ENCODE peak calls at places on chromosomes 3 and 15, in nine cellular contexts. D is CD8-positive, alpha-beta memory T cell; E is CD4-positive, CD25-positive, alpha-beta regulatory T cell; F is A549; I is pancreas; G is ovary; O is IMR-90; S is psoas muscle; V is uterus. P is an unnamed sample. For H3K4me1, the result is how much of the 10 kb centered on the place peaks cover.

GRCh38 chr3:29759021-29759359 is 478.1 kb downstream of the RBMS3 start:
- DNase-seq in O (peak), I (no peak), F (no peak), V (peak), E (no peak), G (no peak), S (no peak), D (no peak), P (no peak)

GRCh38 chr3:70970952-70971351 is 612.6 kb downstream of the FOXP1 start:
- DNase-seq in G (no peak), I (no peak), F (no peak), S (no peak), E (no peak), D (no peak), V (no peak), O (no peak), P (no peak)

GRCh38 chr3:126982125-126982521 is 792 bp upstream of the PLXNA1 start:
- DNase-seq in S (no peak), F (no peak), V (no peak), O (peak), E (no peak), G (no peak), D (peak), I (no peak), P (no peak)

GRCh38 chr3:135927170-135927569 is 38.4 kb upstream of the PPP2R3A start:
- DNase-seq in V (no peak), I (no peak), E (no peak), D (no peak), G (no peak), F (no peak), S (no peak), O (peak), P (no peak)

GRCh38 chr3:161913786-161914389 is 417.3 kb downstream of the OTOL1 start:
- DNase-seq in F (peak), S (no peak), D (no peak), G (no peak), E (no peak), I (no peak), V (no peak), O (peak), P (no peak)

GRCh38 chr15:64400583-64400982 is 12.9 kb downstream of the TRIP4 start:
- DNase-seq in V (no peak), E (no peak), G (no peak), I (no peak), S (no peak), O (no peak), F (no peak), D (no peak), P (no peak)

GRCh38 chr3:21138085-21138484 is 612.9 kb downstream of the ZNF385D start:
- DNase-seq in V (no peak), G (no peak), I (no peak), S (no peak), F (no peak), D (no peak), E (no peak), O (no peak), P (no peak)

GRCh38 chr3:101809178-101810022 is 30.4 kb downstream of the NXPE3 start:
- DNase-seq in S (no peak), D (peak), E (peak), F (peak), V (no peak), O (peak), I (no peak), G (peak), P (no peak)

GRCh38 chr15:83396071-83396470 is 51.1 kb upstream of the SH3GL3 start:
- DNase-seq in I (no peak), F (no peak), E (no peak), O (no peak), S (no peak), V (no peak), G (no peak), D (no peak), P (no peak)

GRCh38 chr3:110420158-110420641 is 651.4 kb upstream of the NECTIN3 start:
- DNase-seq in O (peak), S (no peak), G (no peak), F (peak), V (no peak), E (no peak), I (no peak), D (no peak), P (no peak)

GRCh38 chr3:127274200-127274599 is 13.6 kb downstream of the PRR20G start:
- DNase-seq in F (no peak), S (no peak), G (no peak), D (no peak), E (no peak), V (no peak), I (no peak), O (no peak), P (no peak)

GRCh38 chr3:101017048-101017447 is 23.8 kb upstream of the ABI3BP start:
- DNase-seq in I (no peak), V (no peak), G (no peak), E (no peak), D (no peak), S (no peak), O (peak), F (no peak), P (no peak)

GRCh38 chr3:126753191-126754160 is 49.4 kb downstream of the CHCHD6 start:
- DNase-seq in D (no peak), I (no peak), G (no peak), V (no peak), S (no peak), F (no peak), E (no peak), O (peak), P (no peak)

GRCh38 chr15:70053703-70054229 is 44.0 kb downstream of the TLE3 start:
- DNase-seq in S (no peak), D (no peak), F (no peak), I (no peak), E (no peak), V (no peak), G (no peak), O (no peak), P (no peak)

GRCh38 chr3:10688126-10688525 is 127.9 kb upstream of the SLC6A11 start:
- DNase-seq in D (no peak), O (no peak), V (no peak), E (no peak), F (no peak), G (no peak), S (no peak), I (no peak), P (no peak)

GRCh38 chr3:46542344-46542743 is 23.8 kb downstream of the LRRC2 start:
- DNase-seq in V (no peak), G (no peak), O (peak), S (no peak), E (no peak), D (no peak), F (no peak), I (no peak), P (no peak)

GRCh38 chr3:156681003-156681402 is 6.6 kb downstream of the TIPARP start:
- DNase-seq in E (no peak), F (peak), V (peak), D (no peak), O (peak), G (peak), I (no peak), S (no peak), P (no peak)

GRCh38 chr3:129658156-129658843 is 51.8 kb upstream of the PLXND1 start:
- DNase-seq in F (no peak), D (no peak), O (no peak), G (no peak), E (no peak), I (no peak), V (no peak), S (no peak), P (no peak)

GRCh38 chr3:108202080-108202479 is 20.1 kb downstream of the IFT57 start:
- DNase-seq in F (no peak), S (no peak), G (no peak), E (no peak), I (no peak), O (peak), D (no peak), V (no peak), P (no peak)

GRCh38 chr15:38690737-38691332 is 126.2 kb upstream of the RASGRP1 start:
- DNase-seq in G (peak), O (peak), V (peak), S (peak), E (peak), F (peak), D (peak), I (peak), P (peak)

GRCh38 chr3:171127611-171128010 is 101.1 kb upstream of the SLC2A2 start:
- DNase-seq in S (no peak), O (no peak), V (no peak), E (no peak), G (no peak), F (no peak), I (no peak), D (no peak), P (no peak)

GRCh38 chr3:171132873-171133272 is 106.4 kb upstream of the SLC2A2 start:
- DNase-seq in S (no peak), V (no peak), D (no peak), I (no peak), F (no peak), O (peak), G (no peak), E (no peak), P (no peak)

GRCh38 chr3:171126478-171127214 is 100.1 kb upstream of the SLC2A2 start:
- DNase-seq in I (no peak), S (no peak), F (no peak), O (no peak), G (no peak), D (no peak), E (no peak), V (no peak), P (no peak)

GRCh38 chr3:171134170-171134569 is 107.7 kb upstream of the SLC2A2 start:
- DNase-seq in V (no peak), O (no peak), S (no peak), I (no peak), D (no peak), F (no peak), E (no peak), G (no peak), P (no peak)

DNA sequence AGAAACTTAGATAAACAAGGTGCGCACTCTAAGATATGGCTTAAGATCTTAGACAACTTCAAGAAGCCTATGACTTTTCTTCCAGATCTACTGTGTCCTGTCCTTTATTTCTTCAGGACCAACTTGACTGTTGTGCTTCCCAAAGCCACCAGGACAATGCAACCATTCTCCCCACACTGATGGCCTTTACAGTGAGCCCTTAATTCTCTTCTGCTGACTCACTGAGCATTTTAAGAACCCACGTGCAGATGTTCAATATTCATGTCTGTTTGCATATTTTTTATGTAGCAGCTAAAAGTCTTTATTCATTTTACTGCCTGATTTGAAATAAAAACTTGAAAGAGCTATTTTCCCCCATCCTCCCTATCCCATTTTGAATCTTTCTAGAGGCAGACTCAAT is 103.3 kb upstream of the SLC2A2 start:
- DNase-seq in O (peak), V (no peak), D (no peak), I (no peak), E (no peak), F (no peak), S (no peak), G (no peak), P (no peak)
- H3K27ac ChIP-seq in O (no peak), V (no peak), D (no peak), I (no peak), E (no peak), F (no peak), S (no peak), G (no peak), P (no peak)

GRCh38 chr3:128426128-128426921 is 40.4 kb downstream of the DNAJB8 start:
- DNase-seq in O (no peak), E (peak), G (peak), D (peak), S (no peak), F (peak), I (peak), V (peak), P (no peak)
- H3K4me3 ChIP-seq in O (no peak), E (no peak), G (no peak), D (no peak), S (peak), F (peak), I (peak), V (no peak), P (no peak)

GRCh38 chr15:73994419-73994883 is at the start of gene PML:
- DNase-seq in I (peak), O (peak), F (peak), S (peak), E (peak), D (peak), V (peak), G (peak), P (peak)

GRCh38 chr15:73996267-73996666 is 1.8 kb downstream of the PML start:
- DNase-seq in E (no peak), I (no peak), S (no peak), F (no peak), D (no peak), G (no peak), V (no peak), O (no peak), P (no peak)

GRCh38 chr15:73996939-73997338 is 2.4 kb downstream of the PML start:
- DNase-seq in I (no peak), V (no peak), G (no peak), F (no peak), O (no peak), S (no peak), E (peak), D (no peak), P (no peak)

GRCh38 chr15:73993211-73993994 is 1.1 kb upstream of the PML start:
- DNase-seq in F (no peak), D (no peak), G (no peak), E (no peak), V (no peak), I (no peak), O (no peak), S (no peak), P (no peak)

GRCh38 chr15:73994912-73995622 is 551 bp downstream of the PML start:
- DNase-seq in E (peak), G (no peak), O (no peak), S (peak), I (peak), F (no peak), D (peak), V (no peak), P (no peak)
- H3K4me1 ChIP-seq in E (half or more), G (under half), O (under half), S (under half), I (under half), F (under half), D (half or more), V (under half), P (under half)

GRCh38 chr3:28745436-28745835 is 396.8 kb upstream of the AZI2 start:
- DNase-seq in V (no peak), D (no peak), E (no peak), I (no peak), F (no peak), G (no peak), S (no peak), O (no peak), P (no peak)

GRCh38 chr3:28746990-28747389 is 398.4 kb upstream of the AZI2 start:
- DNase-seq in D (no peak), I (no peak), V (no peak), G (no peak), S (no peak), O (no peak), E (no peak), F (no peak), P (no peak)

GRCh38 chr3:28751864-28752263 is 403.2 kb upstream of the AZI2 start:
- DNase-seq in O (no peak), V (no peak), S (no peak), F (no peak), G (no peak), I (no peak), E (no peak), D (no peak), P (no peak)

GRCh38 chr3:28743843-28744242 is 395.2 kb upstream of the AZI2 start:
- DNase-seq in V (no peak), I (no peak), S (no peak), E (no peak), D (no peak), G (no peak), O (no peak), F (peak), P (no peak)

DNA sequence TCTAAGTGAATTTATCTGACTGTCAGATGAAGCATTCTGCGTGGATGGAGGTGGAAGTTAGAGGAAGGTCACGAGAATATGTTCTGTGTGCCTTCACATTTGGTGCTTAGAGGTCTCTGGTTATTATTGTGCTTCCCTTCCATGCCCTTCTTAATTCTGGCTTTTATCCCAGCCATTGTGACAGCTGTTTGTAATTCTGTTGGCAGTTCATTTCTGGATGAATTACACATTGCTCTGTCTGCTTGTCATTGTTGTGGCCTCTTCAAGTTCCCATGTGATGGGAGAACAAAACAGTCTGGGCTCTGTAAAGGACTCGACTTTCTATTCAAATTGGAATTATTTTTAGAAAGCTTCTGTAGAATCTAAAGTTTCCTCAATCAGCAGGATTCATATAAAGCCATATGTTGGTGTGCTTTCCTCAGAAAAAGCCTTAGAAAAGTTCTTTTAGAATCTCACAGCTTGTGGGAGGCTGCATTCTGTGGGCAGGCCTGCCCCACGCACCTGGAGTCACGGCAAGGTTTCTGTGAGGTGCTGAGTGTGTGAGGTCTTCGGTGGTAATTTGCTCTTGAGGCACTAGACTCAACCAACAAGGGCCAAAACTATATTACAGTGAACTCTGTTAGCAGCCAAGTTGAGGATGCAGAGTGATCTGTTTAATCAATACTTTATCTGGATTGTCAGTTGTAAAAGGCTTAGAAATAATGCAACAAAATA is 397.4 kb upstream of the AZI2 start:
- DNase-seq in S (no peak), I (no peak), E (no peak), D (no peak), F (no peak), V (no peak), G (no peak), O (no peak), P (no peak)
- H3K27ac ChIP-seq in S (peak), I (no peak), E (no peak), D (no peak), F (no peak), V (no peak), G (no peak), O (no peak), P (no peak)

DNA sequence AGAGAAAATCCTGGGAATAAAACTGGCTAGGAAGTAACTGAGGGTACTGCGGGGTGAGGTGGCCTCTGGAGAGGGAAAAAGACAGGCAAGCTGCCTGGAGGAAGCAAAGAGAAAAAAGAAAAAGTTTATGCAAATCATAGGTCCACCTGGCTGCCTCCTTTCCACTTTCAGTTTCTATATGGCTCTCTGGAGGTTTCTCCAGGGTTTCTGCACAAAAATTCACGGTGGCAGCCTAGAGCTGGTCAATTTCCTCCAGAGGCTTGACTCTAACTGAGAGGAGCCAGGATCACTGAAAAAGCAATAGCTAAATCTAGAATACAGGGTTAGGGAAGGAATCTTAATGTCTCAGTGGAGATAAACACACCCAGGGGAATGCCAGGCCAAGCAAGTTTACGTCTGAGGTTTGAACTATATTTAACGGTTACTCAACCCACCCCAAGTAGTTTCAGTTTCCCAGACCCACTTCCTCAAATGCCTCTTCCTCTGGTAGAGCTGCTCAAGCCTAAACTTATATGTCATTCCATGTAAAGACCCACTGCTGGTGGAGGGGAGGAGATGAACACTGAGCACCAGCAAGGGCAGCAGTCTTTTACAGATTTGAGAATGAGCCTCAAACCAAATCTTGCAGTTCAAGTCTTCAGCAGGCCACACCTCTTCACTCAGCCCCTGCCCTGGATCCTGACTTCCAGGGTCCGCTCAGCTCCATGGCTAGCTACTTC is 5.7 kb downstream of the LYSMD2 start:
- DNase-seq in O (peak), D (no peak), I (no peak), G (no peak), F (no peak), E (peak), S (no peak), V (no peak), P (no peak)
- H3K4me3 ChIP-seq in O (peak), D (peak), I (no peak), G (peak), F (no peak), E (peak), S (peak), V (no peak), P (no peak)

GRCh38 chr3:13332740-13333139 is 87.4 kb downstream of the NUP210 start:
- DNase-seq in E (no peak), V (no peak), G (no peak), O (no peak), I (peak), F (no peak), S (no peak), D (no peak), P (no peak)

GRCh38 chr3:13325892-13326443 is 94.2 kb downstream of the NUP210 start:
- DNase-seq in G (no peak), F (no peak), S (no peak), I (no peak), O (no peak), E (no peak), D (no peak), V (no peak), P (no peak)

GRCh38 chr3:13333236-13333897 is 86.8 kb downstream of the NUP210 start:
- DNase-seq in I (no peak), F (no peak), V (no peak), D (no peak), S (no peak), O (no peak), E (no peak), G (no peak), P (no peak)

GRCh38 chr3:13332158-13332557 is 88.0 kb downstream of the NUP210 start:
- DNase-seq in D (no peak), O (no peak), E (no peak), F (no peak), I (no peak), S (no peak), G (no peak), V (no peak), P (no peak)

GRCh38 chr3:13329746-13330145 is 90.4 kb downstream of the NUP210 start:
- DNase-seq in O (no peak), S (no peak), F (no peak), E (no peak), I (no peak), V (no peak), D (no peak), G (no peak), P (no peak)
- H3K4me1 ChIP-seq in O (under half), S (under half), F (under half), E (under half), I (under half), V (under half), D (under half), G (under half), P (under half)

P was measured in iPS DF 6.9.